ENCODE peak calls at places on chromosome 5, in eight cellular contexts. B is fibroblast of gingiva; D is T follicular helper cell; G is LoVo; W is G401; Y is stimulated activated CD4-positive, alpha-beta T cell treated with anti-CD3 and anti-CD28 coated beads, Interleukin-2, amount 100 ng/mL, for 48 hours; J is stimulated activated CD8-positive, alpha-beta memory T cell treated with anti-CD3 and anti-CD28 coated beads, Interleukin-7, amount 100 ng/mL, for 4 hours; Z is OCI-LY7. L is an unnamed sample.

GRCh38 chr5:28779161-28779754 is 1740.9 kb upstream of the CDH9 start:
- DNase-seq in J (no peak), Y (no peak), Z (no peak), W (no peak), B (no peak), G (no peak), D (no peak), L (peak)

GRCh38 chr5:21807953-21808352 is 1045.2 kb downstream of the CDH12 start:
- DNase-seq in D (no peak), G (no peak), Y (no peak), J (no peak), B (peak), W (no peak), Z (no peak), L (peak)

GRCh38 chr5:92543246-92543645 is 1037.8 kb downstream of the NR2F1-AS1 start:
- DNase-seq in G (no peak), Z (no peak), W (no peak), B (peak), D (no peak), J (no peak), Y (no peak), L (no peak)

GRCh38 chr5:145483211-145483610 is 351.9 kb downstream of the PRELID2 start:
- DNase-seq in B (no peak), Z (no peak), Y (no peak), G (no peak), J (no peak), D (no peak), W (no peak), L (no peak)

GRCh38 chr5:91357012-91357634 is 26.0 kb downstream of the ARRDC3 start:
- DNase-seq in B (no peak), Z (no peak), D (no peak), W (peak), G (no peak), J (no peak), Y (no peak), L (no peak)

GRCh38 chr5:108216890-108217289 is 165.0 kb downstream of the FBXL17 start:
- DNase-seq in J (no peak), W (no peak), D (no peak), G (no peak), B (no peak), Y (no peak), Z (no peak), L (peak)

GRCh38 chr5:34483442-34484033 is 172.6 kb upstream of the RAI14 start:
- DNase-seq in G (no peak), W (no peak), D (no peak), B (no peak), J (no peak), Y (no peak), Z (no peak), L (no peak)

GRCh38 chr5:78747703-78748359 is 99.3 kb upstream of the LHFPL2 start:
- DNase-seq in W (peak), G (no peak), Y (no peak), J (no peak), Z (no peak), B (peak), D (no peak), L (peak)

GRCh38 chr5:120454094-120454798 is 9.9 kb upstream of the PRR16 start:
- DNase-seq in W (no peak), D (no peak), G (no peak), Z (no peak), J (no peak), Y (no peak), B (peak), L (peak)

GRCh38 chr5:81842795-81843377 is 92.0 kb upstream of the SSBP2 start:
- DNase-seq in D (no peak), J (no peak), W (peak), Z (no peak), Y (no peak), B (no peak), G (no peak), L (no peak)

GRCh38 chr5:60312098-60312497 is 387.9 kb downstream of the DEPDC1B start:
- DNase-seq in D (no peak), B (no peak), Z (no peak), Y (no peak), W (no peak), G (no peak), J (no peak), L (no peak)

GRCh38 chr5:137858223-137858916 is 9.3 kb upstream of the MYOT start:
- DNase-seq in W (no peak), J (no peak), G (peak), B (peak), Z (no peak), Y (no peak), D (no peak), L (peak)

GRCh38 chr5:77167695-77168111 is 42.8 kb upstream of the PDE8B start:
- DNase-seq in G (no peak), Y (no peak), W (no peak), D (no peak), J (no peak), Z (no peak), B (peak), L (peak)

GRCh38 chr5:58406394-58406793 is 53.5 kb downstream of the PLK2 start:
- DNase-seq in D (no peak), J (no peak), B (no peak), W (no peak), Z (no peak), G (no peak), Y (no peak), L (no peak)

GRCh38 chr5:122164070-122164435 is 34.7 kb downstream of the ZNF474 start:
- DNase-seq in Z (no peak), D (no peak), Y (no peak), G (no peak), J (no peak), W (no peak), B (no peak), L (no peak)

GRCh38 chr5:54673523-54674225 is 156.1 kb downstream of the SNX18 start:
- DNase-seq in J (peak), W (no peak), G (no peak), Z (peak), Y (no peak), D (no peak), B (no peak), L (no peak)

GRCh38 chr5:141735823-141736222 is 53.8 kb upstream of the ARAP3 start:
- DNase-seq in B (no peak), J (no peak), D (no peak), Y (no peak), Z (no peak), W (no peak), G (no peak), L (no peak)

GRCh38 chr5:56685503-56686217 is 129.7 kb upstream of the MAP3K1 start:
- DNase-seq in Y (no peak), B (no peak), J (no peak), Z (peak), W (no peak), D (no peak), G (no peak), L (no peak)

GRCh38 chr5:124372457-124372856 is 374.0 kb downstream of the ZNF608 start:
- DNase-seq in Y (no peak), G (no peak), D (no peak), Z (no peak), J (no peak), B (peak), W (no peak), L (no peak)

GRCh38 chr5:172509405-172509781 is 55.1 kb upstream of the SH3PXD2B start:
- DNase-seq in J (no peak), B (no peak), Y (no peak), D (no peak), Z (no peak), W (peak), G (no peak), L (no peak)

GRCh38 chr5:72281764-72282499 is 38.1 kb downstream of the MRPS27 start:
- DNase-seq in Y (no peak), G (peak), J (no peak), W (peak), Z (no peak), B (peak), D (no peak), L (peak)

GRCh38 chr5:84494453-84494852 is 109.8 kb upstream of the EDIL3 start:
- DNase-seq in W (no peak), G (no peak), B (no peak), Y (no peak), Z (no peak), D (no peak), J (no peak), L (peak)

GRCh38 chr5:91443761-91444467 is 60.8 kb upstream of the ARRDC3 start:
- DNase-seq in G (no peak), J (no peak), D (no peak), Y (no peak), Z (no peak), B (no peak), W (no peak), L (no peak)

GRCh38 chr5:56669534-56670483 is 145.5 kb upstream of the MAP3K1 start:
- DNase-seq in D (peak), W (peak), G (no peak), J (no peak), Y (peak), Z (peak), B (peak), L (no peak)

GRCh38 chr5:126490167-126490937 is 67.1 kb downstream of the GRAMD2B start:
- DNase-seq in W (no peak), B (peak), J (no peak), D (no peak), G (no peak), Z (peak), Y (no peak), L (no peak)

GRCh38 chr5:308672-309271 is 12.7 kb upstream of the AHRR start:
- DNase-seq in Z (no peak), Y (no peak), G (peak), B (no peak), J (no peak), W (no peak), D (no peak), L (no peak)

GRCh38 chr5:179259731-179260323 is 85.4 kb downstream of the ADAMTS2 start:
- DNase-seq in B (no peak), Y (no peak), J (no peak), G (no peak), D (no peak), W (no peak), Z (no peak), L (no peak)

GRCh38 chr5:133846478-133847226 is 121.8 kb downstream of the C5orf15 start:
- DNase-seq in Z (peak), D (no peak), J (no peak), G (no peak), W (no peak), B (no peak), Y (no peak), L (no peak)

GRCh38 chr5:77426670-77427069 is 65.4 kb downstream of the WDR41 start:
- DNase-seq in W (no peak), J (no peak), G (no peak), Y (no peak), B (no peak), Z (no peak), D (no peak), L (no peak)

GRCh38 chr5:61330341-61330878 is 1.6 kb upstream of the ZSWIM6 start:
- DNase-seq in Y (no peak), W (peak), Z (no peak), D (peak), J (no peak), B (peak), G (peak), L (peak)

GRCh38 chr5:37696190-37697021 is 143.4 kb downstream of the GDNF start:
- DNase-seq in D (no peak), Z (no peak), G (peak), Y (no peak), J (no peak), B (peak), W (no peak), L (peak)

GRCh38 chr5:38138574-38138973 is 119.8 kb upstream of the EGFLAM start:
- DNase-seq in B (no peak), D (no peak), Y (no peak), W (no peak), Z (no peak), G (no peak), J (no peak), L (no peak)

GRCh38 chr5:149206524-149207141 is 65.0 kb upstream of the AFAP1L1 start:
- DNase-seq in W (no peak), B (no peak), Y (no peak), Z (no peak), D (no peak), J (no peak), G (no peak), L (no peak)

GRCh38 chr5:57825026-57825683 is 342.5 kb upstream of the ACTBL2 start:
- DNase-seq in B (peak), J (no peak), Y (no peak), D (no peak), G (peak), Z (no peak), W (no peak), L (peak)

GRCh38 chr5:7015586-7016256 is 302.5 kb downstream of the TENT4A start:
- DNase-seq in Z (no peak), W (no peak), Y (no peak), D (no peak), J (no peak), G (no peak), B (no peak), L (no peak)

GRCh38 chr5:59416441-59416840 is 477.1 kb downstream of the PDE4D start:
- DNase-seq in D (no peak), J (no peak), Z (no peak), B (peak), Y (no peak), G (peak), W (no peak), L (peak)

GRCh38 chr5:172886974-172887491 is 53.0 kb downstream of the ERGIC1 start:
- DNase-seq in G (no peak), Z (no peak), B (peak), J (no peak), W (peak), D (no peak), Y (no peak), L (peak)

GRCh38 chr5:139755892-139756671 is 39.5 kb upstream of the PSD2 start:
- DNase-seq in G (no peak), D (no peak), Z (no peak), B (no peak), W (peak), Y (no peak), J (no peak), L (no peak)

L was measured in H4.